ENCODE peak calls at places on chromosome 20, in eight cellular contexts. U is AG08395; X is tibial artery; S is stimulated activated CD4-positive, alpha-beta T cell treated with anti-CD3 and anti-CD28 coated beads, Interleukin-15, amount 100 ng/mL, for 1 hour; C is fibroblast of villous mesenchyme; O is activated T-helper 1 cell treated with Interleukin-2 at 50 U/mL for 16 hours; P is NCI-H1092 treated with DMSO at 0.1 percent for 48 hours; W is Ammon's horn. Q is an unnamed sample.
A peak's percentile ranks its signal among the peaks of the same experiment; 100 is the strongest.

GRCh38 chr20:36214684-36215256 is 21.5 kb upstream of the AAR2 start:
- DNase-seq in W (no peak), U (peak; percentile 40), S (no peak), X (no peak), C (peak; percentile 38), P (no peak), O (no peak), Q (no peak)

GRCh38 chr20:23268792-23269354 is 81.7 kb upstream of the NXT1 start:
- DNase-seq in S (no peak), O (no peak), P (no peak), U (no peak), C (no peak), X (no peak), W (no peak), Q (no peak)

GRCh38 chr20:20663841-20664240 is 48.6 kb downstream of the RALGAPA2 start:
- DNase-seq in U (no peak), P (no peak), W (no peak), C (no peak), X (no peak), O (no peak), S (no peak), Q (no peak)

GRCh38 chr20:41437836-41438235 is 71.2 kb upstream of the EMILIN3 start:
- DNase-seq in U (no peak), X (no peak), S (no peak), W (no peak), O (no peak), P (no peak), C (peak; percentile 20), Q (no peak)

GRCh38 chr20:62977613-62978558 is 25.4 kb downstream of the SLC17A9 start:
- DNase-seq in X (no peak), C (no peak), U (no peak), P (no peak), W (no peak), S (peak; percentile 60), O (peak; percentile 55), Q (peak; percentile 78)

GRCh38 chr20:48682529-48683385 is 145.0 kb downstream of the PREX1 start:
- DNase-seq in W (peak; percentile 80), U (peak; percentile 94), P (peak; percentile 96), O (no peak), S (no peak), C (peak; percentile 96), X (peak; percentile 70), Q (peak; percentile 55)

GRCh38 chr20:50246367-50247195 is 56.0 kb downstream of the CEBPB start:
- DNase-seq in W (no peak), X (no peak), S (no peak), C (no peak), P (no peak), U (no peak), O (no peak), Q (no peak)

GRCh38 chr20:59565768-59566461 is 38.4 kb upstream of the PHACTR3 start:
- DNase-seq in W (no peak), X (no peak), O (no peak), C (no peak), P (no peak), S (no peak), U (no peak), Q (no peak)

GRCh38 chr20:10863337-10864060 is 189.7 kb upstream of the JAG1 start:
- DNase-seq in U (peak; percentile 58), O (no peak), X (no peak), S (no peak), C (peak; percentile 68), P (no peak), W (peak; percentile 18), Q (no peak)

GRCh38 chr20:19660808-19661378 is 97.2 kb upstream of the RIN2 start:
- DNase-seq in P (no peak), S (no peak), X (no peak), O (no peak), U (no peak), C (no peak), W (no peak), Q (no peak)

GRCh38 chr20:32588040-32588439 is 2.9 kb upstream of the NOL4L start:
- DNase-seq in W (no peak), O (no peak), C (no peak), X (no peak), U (no peak), P (no peak), S (no peak), Q (no peak)

GRCh38 chr20:50230184-50230583 is 39.6 kb downstream of the CEBPB start:
- DNase-seq in O (no peak), P (no peak), X (no peak), U (no peak), W (no peak), S (no peak), C (no peak), Q (no peak)

GRCh38 chr20:35561671-35562070 is 19.8 kb downstream of the ERGIC3 start:
- DNase-seq in S (no peak), W (no peak), O (no peak), P (no peak), U (no peak), C (no peak), X (no peak), Q (no peak)

GRCh38 chr20:13220857-13221297 is at the start of gene ISM1:
- DNase-seq in O (peak; percentile 29), X (peak; percentile 29), S (peak; percentile 17), P (peak; percentile 43), W (no peak), C (no peak), U (no peak), Q (peak; percentile 13)

GRCh38 chr20:4190792-4191519 is 175.6 kb upstream of the RNF24 start:
- DNase-seq in P (no peak), U (no peak), O (no peak), S (no peak), X (no peak), C (no peak), W (no peak), Q (no peak)

GRCh38 chr20:61948586-61949362 is 116.9 kb downstream of the TAF4 start:
- DNase-seq in O (no peak), W (no peak), U (no peak), C (no peak), X (no peak), P (no peak), S (no peak), Q (no peak)

GRCh38 chr20:23702021-23702420 is 13.2 kb upstream of the CST4 start:
- DNase-seq in X (no peak), O (no peak), C (peak; percentile 33), S (no peak), P (no peak), U (peak; percentile 18), W (no peak), Q (no peak)

GRCh38 chr20:1855690-1856089 is 39.5 kb upstream of the SIRPA start:
- DNase-seq in P (no peak), S (no peak), W (no peak), U (no peak), C (no peak), O (no peak), X (no peak), Q (no peak)

GRCh38 chr20:35823937-35824336 is 52.1 kb downstream of the PHF20 start:
- DNase-seq in U (no peak), C (no peak), O (no peak), W (no peak), P (no peak), S (no peak), X (no peak), Q (no peak)

GRCh38 chr20:7333846-7334245 is 566.4 kb downstream of the BMP2 start:
- DNase-seq in W (no peak), S (no peak), O (no peak), C (no peak), U (no peak), X (no peak), P (no peak), Q (no peak)

GRCh38 chr20:58870293-58871014 is 17.9 kb downstream of the GNAS start:
- DNase-seq in X (peak; percentile 45), P (peak; percentile 35), S (no peak), C (peak; percentile 60), O (peak; percentile 39), W (peak; percentile 71), U (peak; percentile 86), Q (peak; percentile 49)

GRCh38 chr20:63501818-63502670 is 3.2 kb upstream of the EEF1A2 start:
- DNase-seq in C (no peak), O (no peak), P (peak; percentile 83), X (no peak), U (no peak), W (peak; percentile 70), S (no peak), Q (peak; percentile 63)

GRCh38 chr20:64116541-64117423 is 9.4 kb upstream of the NPBWR2 start:
- DNase-seq in C (no peak), P (no peak), O (no peak), S (no peak), X (no peak), W (no peak), U (no peak), Q (no peak)

GRCh38 chr20:51966296-51966971 is 164.1 kb upstream of the SALL4 start:
- DNase-seq in O (no peak), W (peak; percentile 60), C (peak; percentile 72), X (peak; percentile 30), U (peak; percentile 72), P (peak; percentile 20), S (no peak), Q (peak; percentile 3)

GRCh38 chr20:43799150-43799711 is 72.4 kb upstream of the GTSF1L start:
- DNase-seq in C (no peak), O (no peak), S (no peak), X (no peak), U (no peak), W (peak; percentile 15), P (peak; percentile 15), Q (no peak)

GRCh38 chr20:53834044-53834442 is 236.4 kb downstream of the BCAS1 start:
- DNase-seq in X (no peak), S (no peak), W (no peak), O (no peak), C (no peak), P (no peak), U (no peak), Q (no peak)

GRCh38 chr20:46013826-46014516 is 5.3 kb downstream of the MMP9 start:
- DNase-seq in P (peak; percentile 69), S (peak; percentile 45), O (peak; percentile 50), U (peak; percentile 57), W (no peak), C (peak; percentile 30), X (no peak), Q (peak; percentile 84)

GRCh38 chr20:19992996-19993908 is 23.9 kb upstream of the NAA20 start:
- DNase-seq in U (peak; percentile 74), W (no peak), S (no peak), C (peak; percentile 94), P (no peak), O (no peak), X (no peak), Q (no peak)

GRCh38 chr20:23186808-23187207 is 100.7 kb upstream of the CD93 start:
- DNase-seq in S (no peak), P (no peak), X (no peak), U (no peak), C (no peak), W (no peak), O (no peak), Q (no peak)

GRCh38 chr20:3390759-3391500 is 16.5 kb downstream of the DNAAF9 start:
- DNase-seq in S (no peak), U (no peak), W (peak; percentile 57), O (no peak), P (no peak), C (no peak), X (no peak), Q (no peak)

GRCh38 chr20:17716331-17716730 is 16.6 kb downstream of the BANF2 start:
- DNase-seq in C (no peak), P (no peak), W (no peak), X (no peak), U (no peak), O (no peak), S (no peak), Q (no peak)

GRCh38 chr20:23639490-23639958 is 1.8 kb upstream of the CST3 start:
- DNase-seq in S (no peak), P (no peak), O (no peak), U (no peak), C (no peak), W (no peak), X (no peak), Q (no peak)

Q was measured in NCI-H774.